ENCODE peak calls at places on chromosome X, in five cellular contexts. P, J, M, E and D are unnamed samples.

GRCh38 chrX:131067846-131068745 is 9.9 kb downstream of the ARHGAP36 start:
- DNase-seq in P (no peak), J (peak; percentile 53), M (no peak), E (no peak), D (no peak)

GRCh38 chrX:106955004-106955772 is 35.0 kb downstream of the CLDN2 start:
- DNase-seq in P (peak; percentile 23), J (no peak), M (no peak), E (no peak), D (no peak)

GRCh38 chrX:48802089-48802812 is 384 bp downstream of the HDAC6 start:
- DNase-seq in P (peak; percentile 88), J (peak; percentile 87), M (no peak), E (peak; percentile 79), D (peak; percentile 65)

GRCh38 chrX:113726009-113726408 is 857.9 kb upstream of the HTR2C start:
- DNase-seq in P (no peak), J (no peak), M (no peak), E (no peak), D (no peak)

GRCh38 chrX:48003758-48004457 is at the start of gene ZNF182:
- DNase-seq in P (peak; percentile 92), J (peak; percentile 92), M (peak; percentile 89), E (peak; percentile 87), D (peak; percentile 87)

GRCh38 chrX:113408843-113409242 is 568.2 kb upstream of the AMOT start:
- DNase-seq in P (no peak), J (no peak), M (no peak), E (no peak), D (no peak)

GRCh38 chrX:116173006-116173405 is 2.5 kb downstream of the AGTR2 start:
- DNase-seq in P (no peak), J (no peak), M (no peak), E (no peak), D (no peak)

GRCh38 chrX:20320461-20321159 is 53.9 kb upstream of the RPS6KA3 start:
- DNase-seq in P (no peak), J (no peak), M (peak; percentile 8), E (no peak), D (no peak)

GRCh38 chrX:44898411-44899221 is 25.6 kb downstream of the KDM6A start:
- DNase-seq in P (no peak), J (no peak), M (no peak), E (no peak), D (no peak)

GRCh38 chrX:38438321-38438720 is 85.9 kb downstream of the OTC start:
- DNase-seq in P (no peak), J (no peak), M (no peak), E (peak; percentile 2), D (no peak)

GRCh38 chrX:141989134-141989533 is 85.4 kb downstream of the MAGEC1 start:
- DNase-seq in P (no peak), J (no peak), M (no peak), E (no peak), D (no peak)

GRCh38 chrX:94633237-94633636 is 959.2 kb downstream of the FAM133A start:
- DNase-seq in P (no peak), J (no peak), M (no peak), E (no peak), D (no peak)

GRCh38 chrX:6574762-6575161 is 39.8 kb upstream of the VCX3A start:
- DNase-seq in P (peak; percentile 2), J (no peak), M (no peak), E (no peak), D (peak; percentile 3)

GRCh38 chrX:672931-673330 is 42.3 kb downstream of the SHOX start:
- DNase-seq in P (no peak), J (no peak), M (no peak), E (no peak), D (no peak)

GRCh38 chrX:141897690-141898089 is 6.0 kb upstream of the MAGEC1 start:
- DNase-seq in P (no peak), J (no peak), M (no peak), E (no peak), D (no peak)

GRCh38 chrX:6681469-6681868 is 146.6 kb upstream of the VCX3A start:
- DNase-seq in P (no peak), J (no peak), M (no peak), E (no peak), D (no peak)

GRCh38 chrX:119502727-119503483 is 34.7 kb downstream of the SLC25A5 start:
- DNase-seq in P (peak; percentile 93), J (no peak), M (peak; percentile 57), E (peak; percentile 34), D (no peak)

GRCh38 chrX:76159453-76159852 is 13.4 kb upstream of the PBDC1 start:
- DNase-seq in P (no peak), J (no peak), M (no peak), E (no peak), D (no peak)

GRCh38 chrX:153598541-153599191 is at the start of gene CCNQ:
- DNase-seq in P (peak; percentile 56), J (peak; percentile 56), M (peak; percentile 30), E (peak; percentile 14), D (no peak)

GRCh38 chrX:107978707-107979307 is 3.4 kb downstream of the TEX13B start:
- DNase-seq in P (peak; percentile 59), J (peak; percentile 48), M (no peak), E (peak; percentile 1), D (no peak)

GRCh38 chrX:119573840-119574393 is 446 bp upstream of the UBE2A start:
- DNase-seq in P (peak; percentile 23), J (peak; percentile 46), M (no peak), E (peak; percentile 46), D (peak; percentile 3)

GRCh38 chrX:57586360-57586759 is 5.5 kb upstream of the ZXDB start:
- DNase-seq in P (no peak), J (no peak), M (no peak), E (no peak), D (no peak)

GRCh38 chrX:70042399-70043371 is 7.1 kb downstream of the AWAT2 start:
- DNase-seq in P (peak; percentile 21), J (no peak), M (no peak), E (no peak), D (no peak)

GRCh38 chrX:152929898-152930297 is 32.0 kb downstream of the ZNF185 start:
- DNase-seq in P (no peak), J (no peak), M (no peak), E (no peak), D (no peak)

GRCh38 chrX:95884196-95884595 is 800.4 kb upstream of the DIAPH2 start:
- DNase-seq in P (no peak), J (no peak), M (no peak), E (no peak), D (no peak)

GRCh38 chrX:107207089-107207488 is 678 bp downstream of the DNAAF6 start:
- DNase-seq in P (no peak), J (no peak), M (no peak), E (no peak), D (no peak)

GRCh38 chrX:69615779-69616519 is at the start of gene EDA:
- DNase-seq in P (peak; percentile 79), J (peak; percentile 89), M (peak; percentile 66), E (peak; percentile 65), D (peak; percentile 84)

GRCh38 chrX:112662559-112663427 is 16.9 kb downstream of the LHFPL1 start:
- DNase-seq in P (no peak), J (no peak), M (no peak), E (no peak), D (no peak)

GRCh38 chrX:24153175-24153795 is 3.8 kb downstream of the ZFX start:
- DNase-seq in P (no peak), J (peak; percentile 57), M (peak; percentile 19), E (peak; percentile 1), D (no peak)

GRCh38 chrX:48509619-48510018 is 827 bp downstream of the PORCN start:
- DNase-seq in P (no peak), J (no peak), M (no peak), E (no peak), D (no peak)

GRCh38 chrX:32195611-32196010 is 1015.7 kb downstream of the DMD start:
- DNase-seq in P (no peak), J (no peak), M (no peak), E (no peak), D (no peak)

GRCh38 chrX:53813663-53814440 is 127.3 kb upstream of the HUWE1 start:
- DNase-seq in P (no peak), J (no peak), M (no peak), E (no peak), D (no peak)

GRCh38 chrX:102832661-102833060 is 104.4 kb upstream of the RAB40AL start:
- DNase-seq in P (peak; percentile 25), J (no peak), M (no peak), E (no peak), D (no peak)